ENCODE peak calls at places on chromosome 15, in eight cellular contexts. G is gastrocnemius medialis, W is tibial nerve, C is MM.1S, U is tibial artery, T is PC-9, M is aorta, Q is cardiac muscle cell. S is an unnamed sample. For H3K9me3, the result is how much of the 10 kb centered on the place peaks cover.

GRCh38 chr15:91548588-91548987 is 304.9 kb upstream of the SLCO3A1 start:
- DNase-seq in M (no peak), G (no peak), T (no peak), W (no peak), Q (no peak), C (no peak), U (no peak), S (no peak)

GRCh38 chr15:41806291-41807181 is 21.4 kb upstream of the JMJD7 start:
- DNase-seq in U (no peak), G (no peak), W (no peak), T (no peak), M (no peak), Q (peak), C (no peak), S (no peak)

GRCh38 chr15:22968356-22968755 is 11.8 kb downstream of the CYFIP1 start:
- DNase-seq in W (no peak), Q (no peak), M (peak), G (no peak), C (no peak), T (no peak), U (no peak), S (no peak)

GRCh38 chr15:69715205-69715604 is 262.6 kb downstream of the RPLP1 start:
- DNase-seq in C (no peak), M (no peak), G (no peak), Q (no peak), T (no peak), U (no peak), W (no peak), S (no peak)

GRCh38 chr15:56944485-56944884 is 26.0 kb downstream of the TCF12 start:
- DNase-seq in M (no peak), T (no peak), W (no peak), U (no peak), C (no peak), Q (no peak), G (no peak), S (no peak)

GRCh38 chr15:47194718-47195117 is 522.6 kb upstream of the SEMA6D start:
- DNase-seq in M (no peak), C (peak), T (no peak), G (no peak), U (no peak), W (no peak), Q (peak), S (no peak)

GRCh38 chr15:64263567-64263966 is 92.4 kb downstream of the CSNK1G1 start:
- DNase-seq in U (no peak), W (no peak), Q (no peak), M (no peak), T (no peak), C (peak), G (no peak), S (no peak)

GRCh38 chr15:98667521-98668179 is 19.3 kb downstream of the IGF1R start:
- DNase-seq in G (no peak), W (no peak), M (no peak), T (no peak), C (no peak), Q (no peak), U (no peak), S (no peak)

GRCh38 chr15:49881866-49882265 is 237.2 kb downstream of the ATP8B4 start:
- DNase-seq in Q (no peak), U (no peak), C (no peak), M (no peak), W (no peak), T (no peak), G (no peak), S (no peak)

GRCh38 chr15:69305933-69306568 is 7.3 kb downstream of the PAQR5 start:
- DNase-seq in C (no peak), T (no peak), G (no peak), W (no peak), U (no peak), Q (no peak), M (peak), S (no peak)

GRCh38 chr15:33161209-33161608 is 33.3 kb downstream of the FMN1 start:
- DNase-seq in Q (no peak), W (no peak), G (no peak), C (no peak), U (no peak), M (no peak), T (no peak), S (no peak)

GRCh38 chr15:63610209-63610841 is 13.1 kb downstream of the FBXL22 start:
- DNase-seq in U (peak), M (peak), W (peak), Q (peak), T (peak), C (peak), G (no peak), S (peak)

GRCh38 chr15:31239409-31239808 is 87.2 kb upstream of the KLF13 start:
- DNase-seq in G (no peak), W (no peak), C (no peak), U (no peak), M (no peak), T (no peak), Q (no peak), S (peak)

GRCh38 chr15:89370120-89371077 is 35.8 kb upstream of the POLG start:
- DNase-seq in M (peak), Q (no peak), U (no peak), W (no peak), G (no peak), C (no peak), T (peak), S (no peak)

GRCh38 chr15:52417501-52417900 is 111.2 kb downstream of the MYO5A start:
- DNase-seq in G (no peak), C (no peak), W (no peak), M (no peak), T (no peak), U (no peak), Q (no peak), S (no peak)

GRCh38 chr15:42954291-42954690 is 33.7 kb upstream of the TTBK2 start:
- DNase-seq in U (no peak), M (no peak), G (no peak), C (no peak), Q (no peak), T (no peak), W (no peak), S (no peak)

GRCh38 chr15:52233405-52233804 is 42.2 kb upstream of the GNB5 start:
- DNase-seq in T (no peak), M (no peak), C (no peak), Q (no peak), W (no peak), G (no peak), U (no peak), S (no peak)

GRCh38 chr15:45585069-45585468 is 2.1 kb upstream of the BLOC1S6 start:
- DNase-seq in C (no peak), M (no peak), U (no peak), W (no peak), G (no peak), Q (no peak), T (no peak), S (no peak)

GRCh38 chr15:23646165-23647000 is 1.3 kb downstream of the MAGEL2 start:
- DNase-seq in M (peak), U (no peak), Q (no peak), T (no peak), G (no peak), C (no peak), W (no peak), S (peak)

GRCh38 chr15:72919936-72920455 is 132.3 kb upstream of the NEO1 start:
- DNase-seq in M (no peak), T (no peak), C (no peak), U (no peak), W (no peak), G (no peak), Q (no peak), S (no peak)

GRCh38 chr15:59892995-59893394 is 111.1 kb upstream of the FOXB1 start:
- DNase-seq in Q (peak), M (no peak), C (no peak), U (no peak), T (no peak), G (no peak), W (no peak), S (no peak)

GRCh38 chr15:33201376-33202189 is 7.1 kb upstream of the FMN1 start:
- DNase-seq in W (no peak), M (no peak), Q (peak), T (peak), U (no peak), G (peak), C (peak), S (peak)

GRCh38 chr15:98964461-98965454 is 42.8 kb downstream of the PGPEP1L start:
- DNase-seq in C (no peak), G (no peak), M (no peak), W (no peak), Q (no peak), U (no peak), T (no peak), S (no peak)

GRCh38 chr15:48806151-48806550 is 4.7 kb downstream of the CEP152 start:
- DNase-seq in W (no peak), G (no peak), Q (no peak), C (no peak), U (no peak), M (no peak), T (no peak), S (no peak)

GRCh38 chr15:82177291-82178010 is 85.1 kb downstream of the EFL1 start:
- DNase-seq in Q (no peak), T (no peak), G (no peak), C (no peak), M (no peak), U (no peak), W (no peak), S (no peak)

GRCh38 chr15:41950505-41950904 is 21.9 kb downstream of the EHD4 start:
- DNase-seq in T (no peak), W (no peak), U (peak), G (no peak), Q (no peak), C (no peak), M (no peak), S (no peak)

GRCh38 chr15:59376735-59377134 is 4.1 kb upstream of the MYO1E start:
- DNase-seq in G (no peak), W (no peak), Q (no peak), M (no peak), U (no peak), T (no peak), C (no peak), S (no peak)

GRCh38 chr15:78855746-78856145 is 16.9 kb upstream of the MORF4L1 start:
- DNase-seq in T (no peak), W (no peak), U (no peak), G (no peak), M (no peak), C (no peak), Q (no peak), S (no peak)

GRCh38 chr15:78437762-78438594 is at the start of gene IREB2:
- DNase-seq in C (peak), G (peak), T (peak), Q (peak), W (peak), M (peak), U (peak), S (peak)

GRCh38 chr15:58738051-58738707 is 11.3 kb downstream of the ADAM10 start:
- DNase-seq in U (no peak), T (peak), C (no peak), G (no peak), M (no peak), Q (no peak), W (no peak), S (no peak)

GRCh38 chr15:25767356-25768151 is 95.6 kb downstream of the ATP10A start:
- DNase-seq in C (no peak), Q (no peak), W (no peak), U (no peak), M (no peak), G (no peak), T (no peak), S (no peak)
- H3K9me3 ChIP-seq in C (under half), Q (under half), W (under half), U (under half), M (under half), G (under half), T (under half), S (under half)

GRCh38 chr15:62402687-62403086 is 237.6 kb upstream of the C2CD4B start:
- DNase-seq in G (no peak), C (no peak), Q (no peak), W (no peak), T (no peak), M (no peak), U (no peak), S (no peak)
- H3K9me3 ChIP-seq in G (under half), C (under half), Q (under half), W (under half), T (under half), M (under half), U (under half), S (under half)

GRCh38 chr15:95549168-95549738 is 781.2 kb upstream of the NR2F2 start:
- DNase-seq in Q (no peak), W (no peak), C (no peak), T (no peak), G (no peak), U (no peak), M (no peak), S (no peak)
- H3K9me3 ChIP-seq in Q (under half), W (under half), C (under half), T (under half), G (under half), U (under half), M (under half), S (under half)

GRCh38 chr15:77097317-77097721 is 26.4 kb upstream of the TSPAN3 start:
- DNase-seq in G (no peak), U (no peak), T (no peak), Q (no peak), C (no peak), W (no peak), M (no peak), S (no peak)

GRCh38 chr15:77096541-77096940 is 25.6 kb upstream of the TSPAN3 start:
- DNase-seq in G (no peak), U (no peak), W (no peak), M (no peak), T (no peak), C (no peak), Q (no peak), S (no peak)

GRCh38 chr15:77096131-77096530 is 25.2 kb upstream of the TSPAN3 start:
- DNase-seq in W (no peak), Q (no peak), C (no peak), U (no peak), M (no peak), T (no peak), G (no peak), S (no peak)

GRCh38 chr15:77098572-77098971 is 27.7 kb upstream of the TSPAN3 start:
- DNase-seq in M (no peak), U (no peak), Q (no peak), T (no peak), C (no peak), W (no peak), G (no peak), S (no peak)

GRCh38 chr15:77097921-77098320 is 27.0 kb upstream of the TSPAN3 start:
- DNase-seq in Q (no peak), C (no peak), T (no peak), W (no peak), U (no peak), M (no peak), G (no peak), S (no peak)
- H3K9me3 ChIP-seq in Q (under half), C (under half), T (under half), W (under half), U (under half), M (under half), G (under half), S (under half)

GRCh38 chr15:20345401-20345958 is 196.1 kb downstream of the GOLGA6L6 start:
- DNase-seq in G (no peak), C (peak), W (no peak), U (no peak), T (peak), Q (no peak), M (peak), S (peak)

GRCh38 chr15:20344601-20345400 is 196.8 kb downstream of the GOLGA6L6 start:
- DNase-seq in U (no peak), W (no peak), T (peak), C (peak), M (peak), Q (no peak), G (no peak), S (peak)

GRCh38 chr15:20341901-20342605 is 199.5 kb downstream of the GOLGA6L6 start:
- DNase-seq in W (no peak), C (peak), M (peak), T (no peak), G (no peak), Q (peak), U (peak), S (no peak)

GRCh38 chr15:20340931-20341661 is 200.5 kb downstream of the GOLGA6L6 start:
- DNase-seq in U (peak), W (no peak), G (no peak), C (peak), T (no peak), Q (peak), M (peak), S (peak)

GRCh38 chr15:20340331-20340811 is 201.2 kb downstream of the GOLGA6L6 start:
- DNase-seq in U (peak), G (no peak), C (peak), M (peak), W (no peak), T (peak), Q (peak), S (no peak)
- H3K9me3 ChIP-seq in U (under half), G (under half), C (under half), M (under half), W (under half), T (under half), Q (under half), S (half or more)

DNA sequence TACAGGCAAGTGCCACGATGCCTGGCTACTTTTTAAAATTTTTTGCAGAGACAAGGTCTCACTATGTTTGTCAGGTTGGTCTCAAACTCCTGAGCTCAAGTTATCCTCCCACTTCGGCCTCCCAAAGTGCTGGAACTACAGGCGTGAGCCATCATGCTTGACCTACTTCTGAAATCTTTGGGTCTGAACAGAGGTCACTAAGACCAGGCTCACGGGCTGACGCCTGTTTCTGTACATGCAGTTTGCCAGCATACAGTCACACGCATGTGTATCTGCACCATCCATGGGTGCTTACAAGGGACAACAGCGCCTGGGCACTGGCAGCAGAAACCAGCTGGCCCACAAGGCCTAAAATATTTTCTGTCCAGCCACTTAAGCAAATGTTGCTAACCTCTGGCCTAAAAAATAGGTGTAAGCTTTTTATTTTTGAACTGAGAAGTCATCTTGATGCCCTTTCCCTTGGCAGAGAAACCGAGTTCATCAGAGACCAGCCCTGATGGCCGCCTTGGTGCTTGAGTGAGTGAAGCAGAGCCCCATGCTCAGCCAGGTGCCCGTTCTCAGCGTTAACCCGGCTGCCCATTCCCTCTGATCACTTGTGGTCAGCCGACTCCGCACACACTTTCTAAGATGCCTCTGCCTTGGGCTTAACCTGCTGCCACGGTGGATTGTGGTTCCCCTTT is 425.2 kb downstream of the OCA2 start:
- DNase-seq in M (no peak), C (no peak), U (no peak), T (no peak), Q (no peak), G (no peak), W (no peak), S (no peak)
- H3K9me3 ChIP-seq in M (under half), C (under half), U (under half), T (under half), Q (under half), G (under half), W (under half), S (half or more)

GRCh38 chr15:27774191-27774590 is 324.9 kb downstream of the OCA2 start:
- DNase-seq in T (no peak), M (no peak), U (no peak), W (no peak), C (no peak), G (no peak), Q (no peak), S (no peak)

GRCh38 chr15:27769652-27770051 is 329.5 kb downstream of the OCA2 start:
- DNase-seq in Q (no peak), U (no peak), W (no peak), M (no peak), C (no peak), T (no peak), G (no peak), S (no peak)

GRCh38 chr15:27770086-27770607 is 329.0 kb downstream of the OCA2 start:
- DNase-seq in C (no peak), M (no peak), Q (no peak), U (no peak), W (no peak), T (no peak), G (no peak), S (no peak)

GRCh38 chr15:27770769-27771554 is 328.2 kb downstream of the OCA2 start:
- DNase-seq in M (no peak), Q (no peak), W (no peak), C (no peak), U (no peak), T (no peak), G (no peak), S (no peak)

GRCh38 chr15:27771892-27772291 is 327.2 kb downstream of the OCA2 start:
- DNase-seq in T (no peak), G (no peak), M (no peak), U (no peak), W (no peak), Q (no peak), C (no peak), S (no peak)
- H3K9me3 ChIP-seq in T (under half), G (under half), M (under half), U (under half), W (under half), Q (under half), C (under half), S (half or more)

GRCh38 chr15:66700412-66700801 is 1.6 kb upstream of the SMAD6 start:
- DNase-seq in W (no peak), U (no peak), T (no peak), G (no peak), C (no peak), Q (no peak), M (no peak), S (no peak)

GRCh38 chr15:66700802-66701421 is 1.1 kb upstream of the SMAD6 start:
- DNase-seq in Q (peak), W (peak), M (peak), C (peak), T (peak), G (peak), U (peak), S (peak)

GRCh38 chr15:66702770-66703539 is 919 bp downstream of the SMAD6 start:
- DNase-seq in G (no peak), U (no peak), C (no peak), T (no peak), W (no peak), M (peak), Q (peak), S (peak)

GRCh38 chr15:66702035-66702769 is at the start of gene SMAD6:
- DNase-seq in W (peak), T (peak), U (peak), M (peak), Q (peak), G (peak), C (peak), S (peak)

DNA sequence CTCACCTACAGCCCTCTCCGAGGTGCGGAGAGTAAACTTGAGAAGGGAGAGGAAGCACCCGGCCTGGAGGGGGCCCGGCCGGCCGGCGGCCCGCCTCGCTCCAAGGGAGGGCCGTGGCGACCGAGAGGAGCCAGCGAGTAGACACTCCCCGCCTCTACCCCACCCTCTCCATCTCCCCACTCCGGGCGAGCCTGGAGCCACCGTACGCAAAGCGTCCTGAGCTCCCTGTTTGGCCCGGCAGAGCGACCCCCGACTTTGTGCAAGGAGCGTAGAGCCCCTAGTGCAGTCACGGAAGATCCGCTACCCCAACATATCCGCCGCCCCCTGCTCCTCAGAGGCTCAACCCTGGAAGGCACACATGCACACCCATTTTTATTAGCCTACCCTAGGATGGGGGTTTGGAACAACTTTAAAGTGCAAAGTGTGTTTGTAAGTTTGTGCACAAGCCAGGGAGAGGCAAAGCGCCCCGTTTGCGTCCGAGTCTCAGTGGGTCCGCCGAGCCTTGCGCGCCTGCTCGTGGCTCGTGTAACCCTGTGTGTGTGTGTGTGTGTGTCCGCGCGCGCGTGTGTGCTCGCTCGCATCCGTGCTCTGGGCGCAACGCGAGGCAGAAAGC is 508 bp upstream of the SMAD6 start:
- DNase-seq in G (no peak), Q (peak), U (peak), M (peak), C (peak), W (no peak), T (peak), S (peak)
- H3K9me3 ChIP-seq in G (under half), Q (under half), U (under half), M (under half), C (under half), W (under half), T (under half), S (under half)

GRCh38 chr15:79881254-79881653 is 15.6 kb downstream of the MTHFS start:
- DNase-seq in M (no peak), W (no peak), G (no peak), T (no peak), Q (no peak), U (no peak), C (no peak), S (no peak)
- H3K9me3 ChIP-seq in M (under half), W (under half), G (under half), T (under half), Q (under half), U (under half), C (under half), S (under half)